ENCODE peak calls at places on chromosomes 4 and X, in seven cellular contexts. One of them, this sample, is unnamed.
A peak's percentile ranks its signal among the peaks of the same experiment; 100 is the strongest.

GRCh38 chrX:38561126-38561868 is at the start of gene TSPAN7:
- DNase-seq in NCI-H1092: peak; percentile 79
- DNase-seq in activated CD4-positive, alpha-beta memory T cell treated with anti-CD3 and anti-CD28 coated beads for 36 hours: peak; percentile 84
- DNase-seq in activated naive CD4-positive, alpha-beta T cell: peak; percentile 45
- DNase-seq in central memory CD4-positive, alpha-beta T cell: peak; percentile 74
- DNase-seq in NCI-H1417: peak; percentile 90
- DNase-seq in hypothalamus: peak; percentile 46
- DNase-seq in this sample: peak; percentile 10

GRCh38 chrX:105816517-105816916 is 5.8 kb upstream of the NRK start:
- DNase-seq in NCI-H1092: no peak
- DNase-seq in activated CD4-positive, alpha-beta memory T cell treated with anti-CD3 and anti-CD28 coated beads for 36 hours: no peak
- DNase-seq in activated naive CD4-positive, alpha-beta T cell: no peak
- DNase-seq in central memory CD4-positive, alpha-beta T cell: no peak
- DNase-seq in NCI-H1417: no peak
- DNase-seq in hypothalamus: no peak
- DNase-seq in this sample: no peak

GRCh38 chrX:34900691-34901090 is 41.9 kb upstream of the FAM47B start:
- DNase-seq in NCI-H1092: no peak
- DNase-seq in activated CD4-positive, alpha-beta memory T cell treated with anti-CD3 and anti-CD28 coated beads for 36 hours: no peak
- DNase-seq in activated naive CD4-positive, alpha-beta T cell: no peak
- DNase-seq in central memory CD4-positive, alpha-beta T cell: no peak
- DNase-seq in NCI-H1417: no peak
- DNase-seq in hypothalamus: no peak
- DNase-seq in this sample: no peak

GRCh38 chr4:26139310-26139924 is 181.4 kb upstream of the RBPJ start:
- DNase-seq in NCI-H1092: no peak
- DNase-seq in activated CD4-positive, alpha-beta memory T cell treated with anti-CD3 and anti-CD28 coated beads for 36 hours: peak; percentile 49
- DNase-seq in activated naive CD4-positive, alpha-beta T cell: no peak
- DNase-seq in central memory CD4-positive, alpha-beta T cell: no peak
- DNase-seq in NCI-H1417: no peak
- DNase-seq in hypothalamus: no peak
- DNase-seq in this sample: no peak

GRCh38 chr4:118917582-118917981 is 28.9 kb downstream of the SYNPO2 start:
- DNase-seq in NCI-H1092: no peak
- DNase-seq in activated CD4-positive, alpha-beta memory T cell treated with anti-CD3 and anti-CD28 coated beads for 36 hours: no peak
- DNase-seq in activated naive CD4-positive, alpha-beta T cell: no peak
- DNase-seq in central memory CD4-positive, alpha-beta T cell: no peak
- DNase-seq in NCI-H1417: no peak
- DNase-seq in hypothalamus: no peak
- DNase-seq in this sample: no peak

GRCh38 chrX:25968920-25969319 is 169.2 kb upstream of the MAGEB18 start:
- DNase-seq in NCI-H1092: peak; percentile 2
- DNase-seq in activated CD4-positive, alpha-beta memory T cell treated with anti-CD3 and anti-CD28 coated beads for 36 hours: no peak
- DNase-seq in activated naive CD4-positive, alpha-beta T cell: no peak
- DNase-seq in central memory CD4-positive, alpha-beta T cell: no peak
- DNase-seq in NCI-H1417: peak; percentile 34
- DNase-seq in hypothalamus: no peak
- DNase-seq in this sample: no peak

GRCh38 chr4:143438710-143439109 is 74.8 kb upstream of the SMARCA5 start:
- DNase-seq in NCI-H1092: no peak
- DNase-seq in activated CD4-positive, alpha-beta memory T cell treated with anti-CD3 and anti-CD28 coated beads for 36 hours: no peak
- DNase-seq in activated naive CD4-positive, alpha-beta T cell: no peak
- DNase-seq in central memory CD4-positive, alpha-beta T cell: no peak
- DNase-seq in NCI-H1417: no peak
- DNase-seq in hypothalamus: no peak
- DNase-seq in this sample: no peak

GRCh38 chrX:76228499-76228898 is 55.6 kb downstream of the PBDC1 start:
- DNase-seq in NCI-H1092: no peak
- DNase-seq in activated CD4-positive, alpha-beta memory T cell treated with anti-CD3 and anti-CD28 coated beads for 36 hours: no peak
- DNase-seq in activated naive CD4-positive, alpha-beta T cell: no peak
- DNase-seq in central memory CD4-positive, alpha-beta T cell: no peak
- DNase-seq in NCI-H1417: no peak
- DNase-seq in hypothalamus: no peak
- DNase-seq in this sample: no peak